ENCODE peak calls at places on chromosomes 12 and 14, in four cellular contexts. One of them, this sample, is unnamed.
A peak's percentile ranks its signal among the peaks of the same experiment; 100 is the strongest.

GRCh38 chr12:84411031-84411430 is 501.6 kb downstream of the SLC6A15 start:
- DNase-seq in uterus: no peak
- DNase-seq in right atrium auricular region: no peak
- DNase-seq in ovary: no peak
- DNase-seq in this sample: no peak

GRCh38 chr12:5254703-5255102 is 177.2 kb upstream of the NTF3 start:
- DNase-seq in right atrium auricular region: peak; percentile 71
- DNase-seq in ovary: no peak
- DNase-seq in uterus: no peak
- DNase-seq in this sample: no peak

GRCh38 chr12:109670647-109671046 is 43.0 kb upstream of the FAM222A start:
- DNase-seq in uterus: no peak
- DNase-seq in right atrium auricular region: no peak
- DNase-seq in ovary: no peak
- DNase-seq in this sample: no peak

GRCh38 chr12:96061864-96062453 is 26.6 kb upstream of the LTA4H start:
- DNase-seq in uterus: peak; percentile 76
- DNase-seq in ovary: peak; percentile 67
- DNase-seq in right atrium auricular region: peak; percentile 78
- DNase-seq in this sample: peak; percentile 82

GRCh38 chr14:99057684-99058083 is 214.3 kb downstream of the BCL11B start:
- DNase-seq in uterus: no peak
- DNase-seq in right atrium auricular region: no peak
- DNase-seq in ovary: no peak
- DNase-seq in this sample: no peak

GRCh38 chr12:120247621-120248030 is 17.9 kb downstream of the PXN start:
- DNase-seq in uterus: no peak
- DNase-seq in ovary: no peak
- DNase-seq in right atrium auricular region: no peak
- DNase-seq in this sample: no peak

GRCh38 chr14:103329421-103330347 is 4.4 kb upstream of the EIF5 start:
- DNase-seq in uterus: no peak
- DNase-seq in ovary: no peak
- DNase-seq in right atrium auricular region: no peak
- DNase-seq in this sample: no peak

GRCh38 chr12:8698132-8698829 is 490 bp downstream of the RIMKLB start:
- DNase-seq in ovary: peak; percentile 75
- DNase-seq in right atrium auricular region: no peak
- DNase-seq in uterus: peak; percentile 64
- DNase-seq in this sample: peak; percentile 87

GRCh38 chr12:6241495-6241894 is 41.3 kb downstream of the CD9 start:
- DNase-seq in uterus: peak; percentile 55
- DNase-seq in ovary: no peak
- DNase-seq in right atrium auricular region: peak; percentile 75
- DNase-seq in this sample: no peak

GRCh38 chr12:15563683-15564082 is 225.5 kb downstream of the EPS8 start:
- DNase-seq in ovary: no peak
- DNase-seq in uterus: peak; percentile 43
- DNase-seq in right atrium auricular region: no peak
- DNase-seq in this sample: peak; percentile 29

GRCh38 chr14:90429236-90429635 is 32.4 kb downstream of the CALM1 start:
- DNase-seq in uterus: no peak
- DNase-seq in right atrium auricular region: no peak
- DNase-seq in ovary: no peak
- DNase-seq in this sample: no peak

GRCh38 chr14:105839425-105840265 is 313.3 kb downstream of the TMEM121 start:
- DNase-seq in ovary: no peak
- DNase-seq in uterus: no peak
- DNase-seq in right atrium auricular region: peak; percentile 46
- DNase-seq in this sample: peak; percentile 14

GRCh38 chr14:95481391-95482022 is 34.9 kb downstream of the SYNE3 start:
- DNase-seq in ovary: no peak
- DNase-seq in right atrium auricular region: no peak
- DNase-seq in uterus: no peak
- DNase-seq in this sample: no peak

GRCh38 chr14:96146131-96146771 is 58.4 kb upstream of the BDKRB2 start:
- DNase-seq in uterus: peak; percentile 37
- DNase-seq in right atrium auricular region: no peak
- DNase-seq in ovary: no peak
- DNase-seq in this sample: no peak

GRCh38 chr14:60183724-60184596 is 18.8 kb upstream of the DHRS7 start:
- DNase-seq in right atrium auricular region: no peak
- DNase-seq in uterus: peak; percentile 38
- DNase-seq in ovary: no peak
- DNase-seq in this sample: no peak

GRCh38 chr12:41556176-41556575 is 368.1 kb downstream of the PDZRN4 start:
- DNase-seq in ovary: no peak
- DNase-seq in uterus: no peak
- DNase-seq in right atrium auricular region: no peak
- DNase-seq in this sample: no peak

GRCh38 chr12:131620520-131620919 is 90.4 kb upstream of the SFSWAP start:
- DNase-seq in uterus: no peak
- DNase-seq in right atrium auricular region: no peak
- DNase-seq in ovary: no peak
- DNase-seq in this sample: no peak

GRCh38 chr12:39616251-39616650 is 3.4 kb downstream of the ABCD2 start:
- DNase-seq in right atrium auricular region: no peak
- DNase-seq in uterus: no peak
- DNase-seq in ovary: no peak
- DNase-seq in this sample: no peak

GRCh38 chr14:75880512-75880911 is 101.3 kb downstream of the TGFB3 start:
- DNase-seq in ovary: no peak
- DNase-seq in right atrium auricular region: no peak
- DNase-seq in uterus: no peak
- DNase-seq in this sample: no peak
- TF ChIP-seq CTCF in ovary: no peak
- TF ChIP-seq CTCF in right atrium auricular region: no peak
- TF ChIP-seq CTCF in uterus: no peak
- TF ChIP-seq CTCF in this sample: no peak

GRCh38 chr14:93963692-93964091 is 12.7 kb downstream of the ASB2 start:
- DNase-seq in uterus: no peak
- DNase-seq in right atrium auricular region: no peak
- DNase-seq in ovary: no peak
- DNase-seq in this sample: no peak

GRCh38 chr14:93964281-93964680 is 12.1 kb downstream of the ASB2 start:
- DNase-seq in right atrium auricular region: no peak
- DNase-seq in ovary: no peak
- DNase-seq in uterus: no peak
- DNase-seq in this sample: no peak

GRCh38 chr14:93961610-93962009 is 14.8 kb downstream of the ASB2 start:
- DNase-seq in right atrium auricular region: no peak
- DNase-seq in uterus: no peak
- DNase-seq in ovary: no peak
- DNase-seq in this sample: no peak

GRCh38 chr14:93964820-93965286 is 11.5 kb downstream of the ASB2 start:
- DNase-seq in uterus: no peak
- DNase-seq in ovary: no peak
- DNase-seq in right atrium auricular region: no peak
- DNase-seq in this sample: no peak

DNA sequence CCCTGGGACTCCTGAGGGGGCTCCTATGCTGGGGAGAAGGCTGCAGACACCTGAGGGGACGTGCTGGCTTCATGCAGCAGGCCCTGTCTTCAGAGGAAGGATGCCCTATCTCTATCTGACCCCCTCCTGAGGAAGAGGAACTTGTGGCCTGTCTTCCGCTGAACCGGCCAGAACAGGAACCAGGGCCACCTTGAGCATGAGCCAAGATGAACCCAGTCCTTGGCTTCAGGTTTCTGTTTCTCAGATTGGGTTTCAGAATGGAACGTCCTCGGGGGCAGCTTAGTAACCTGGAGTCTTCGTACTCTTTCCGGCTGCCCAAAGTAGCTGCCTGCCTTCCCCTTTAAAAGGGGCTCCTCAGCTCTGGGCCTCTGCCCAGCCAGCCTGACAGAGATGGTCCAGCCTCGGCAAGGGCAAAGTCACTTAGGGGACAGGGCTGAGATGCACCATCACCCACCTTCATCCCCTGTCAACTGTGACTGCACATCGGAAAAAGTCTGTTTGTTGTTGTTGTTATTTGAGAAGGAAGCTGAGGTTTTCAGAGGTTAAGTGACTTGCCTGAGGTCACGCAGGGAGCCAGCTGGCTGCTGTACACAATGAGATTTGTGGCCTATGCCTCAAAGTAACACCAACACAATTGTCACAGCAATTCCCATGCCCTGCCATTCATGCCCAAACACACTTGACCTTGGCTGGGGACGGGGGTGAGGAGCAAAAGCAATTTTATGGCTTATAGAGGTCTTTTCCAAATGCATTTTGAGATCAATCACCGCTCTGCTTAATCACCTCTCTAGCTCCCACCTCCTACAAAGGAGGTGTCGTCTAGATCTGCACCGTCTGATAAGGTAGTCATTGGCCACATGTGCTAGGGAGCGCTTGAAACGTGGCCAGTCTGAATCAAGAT is 13.4 kb downstream of the ASB2 start:
- DNase-seq in right atrium auricular region: no peak
- DNase-seq in ovary: no peak
- DNase-seq in uterus: no peak
- DNase-seq in this sample: no peak
- H3K4me3 ChIP-seq in right atrium auricular region: no peak overlapping the region
- H3K4me3 ChIP-seq in ovary: no peak overlapping the region
- H3K4me3 ChIP-seq in uterus: no peak overlapping the region
- H3K4me3 ChIP-seq in this sample: no peak overlapping the region

GRCh38 chr12:70275045-70275444 is 31.8 kb downstream of the CNOT2 start:
- DNase-seq in right atrium auricular region: no peak
- DNase-seq in uterus: no peak
- DNase-seq in ovary: no peak
- DNase-seq in this sample: no peak
- H3K36me3 ChIP-seq in right atrium auricular region: no peaks in the 10 kb centered on the region
- H3K36me3 ChIP-seq in uterus: no peaks in the 10 kb centered on the region
- H3K36me3 ChIP-seq in ovary: no peaks in the 10 kb centered on the region
- H3K36me3 ChIP-seq in this sample: no peaks in the 10 kb centered on the region

GRCh38 chr12:54571166-54571856 is 17.1 kb downstream of the PPP1R1A start:
- DNase-seq in ovary: no peak
- DNase-seq in right atrium auricular region: no peak
- DNase-seq in uterus: no peak
- DNase-seq in this sample: peak; percentile 21
- TF ChIP-seq CTCF in ovary: no peak
- TF ChIP-seq CTCF in right atrium auricular region: no peak
- TF ChIP-seq CTCF in uterus: no peak
- TF ChIP-seq CTCF in this sample: no peak

DNA sequence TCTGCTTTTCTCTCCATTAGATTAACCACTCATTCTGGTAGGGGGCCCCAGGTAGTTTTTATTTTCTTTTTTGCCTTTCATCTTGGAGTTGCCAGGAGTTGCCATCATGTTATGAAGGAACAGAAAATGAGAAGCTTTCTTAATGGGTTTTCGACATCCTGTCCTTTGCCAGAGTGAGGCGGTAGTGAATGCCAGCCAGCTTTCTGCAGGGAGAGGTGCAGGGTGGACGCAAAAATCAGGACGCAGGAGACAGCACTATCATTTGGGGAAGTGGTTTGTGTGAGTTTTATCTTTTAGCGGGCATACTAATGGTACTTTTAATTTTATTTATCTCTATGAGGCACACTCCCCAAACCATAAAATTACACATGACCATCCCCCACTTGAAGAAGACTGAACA is 1.7 kb downstream of the RASSF8 start:
- DNase-seq in ovary: peak; percentile 39
- DNase-seq in right atrium auricular region: no peak
- DNase-seq in uterus: no peak
- DNase-seq in this sample: peak; percentile 51
- H3K4me3 ChIP-seq in ovary: peak overlapping the region; percentile 55
- H3K4me3 ChIP-seq in right atrium auricular region: peak overlapping the region; percentile 85
- H3K4me3 ChIP-seq in uterus: peak overlapping the region; percentile 95
- H3K4me3 ChIP-seq in this sample: peak overlapping the region; percentile 92

This sample was measured in tibial artery.